ENCODE peak calls at places on chromosomes 16 and 17, in seven cellular contexts. N is ovary, S is H1, P is A549, U is suprapubic skin, T is transverse colon, C is tibial nerve. M is an unnamed sample.

GRCh38 chr16:79088971-79089370 is 511.6 kb downstream of the MAF start:
- DNase-seq in P (no peak), N (no peak), C (no peak), S (no peak), T (no peak), U (no peak), M (no peak)

GRCh38 chr17:49557204-49558024 is 18.3 kb upstream of the NXPH3 start:
- DNase-seq in C (no peak), U (peak; percentile 56), T (no peak), P (peak; percentile 81), N (no peak), S (peak; percentile 59), M (no peak)

GRCh38 chr16:87963400-87963799 is 12.2 kb downstream of the BANP start:
- DNase-seq in N (no peak), P (no peak), S (no peak), T (no peak), U (no peak), C (no peak), M (no peak)

GRCh38 chr17:30970757-30971567 is at the start of gene RNF135:
- DNase-seq in N (peak; percentile 75), S (peak; percentile 85), T (peak; percentile 88), C (peak; percentile 79), P (peak; percentile 95), U (peak; percentile 87), M (peak; percentile 95)

GRCh38 chr16:27925612-27926011 is 137.9 kb downstream of the GSG1L start:
- DNase-seq in U (no peak), S (no peak), T (no peak), N (no peak), P (no peak), C (no peak), M (no peak)

GRCh38 chr17:39677581-39678339 is 9.5 kb downstream of the PNMT start:
- DNase-seq in C (no peak), P (no peak), S (no peak), U (peak; percentile 48), T (no peak), N (no peak), M (no peak)

GRCh38 chr17:20225162-20226115 is 216.3 kb downstream of the SPECC1 start:
- DNase-seq in C (no peak), N (no peak), P (peak; percentile 25), U (no peak), T (no peak), S (peak; percentile 48), M (no peak)

GRCh38 chr17:7592422-7593021 is 2.6 kb upstream of the SOX15 start:
- DNase-seq in S (no peak), N (no peak), U (no peak), C (no peak), T (no peak), P (no peak), M (peak; percentile 78)

GRCh38 chr17:74778960-74779359 is 2.8 kb upstream of the NAT9 start:
- DNase-seq in N (no peak), S (no peak), T (no peak), C (no peak), P (no peak), U (no peak), M (no peak)

GRCh38 chr16:21224800-21225199 is 8.7 kb upstream of the ANKS4B start:
- DNase-seq in S (no peak), N (no peak), U (no peak), C (no peak), P (no peak), T (no peak), M (no peak)

GRCh38 chr16:75529959-75530358 is 5.9 kb downstream of the CHST5 start:
- DNase-seq in C (no peak), U (no peak), P (no peak), N (no peak), T (no peak), S (no peak), M (no peak)

GRCh38 chr17:15261818-15262290 is 3.3 kb downstream of the PMP22 start:
- DNase-seq in S (peak; percentile 48), P (peak; percentile 61), U (no peak), T (peak; percentile 20), C (no peak), N (peak; percentile 41), M (no peak)

GRCh38 chr17:26766743-26767142 is 527.2 kb upstream of the WSB1 start:
- DNase-seq in S (no peak), U (no peak), N (no peak), P (no peak), C (no peak), T (no peak), M (peak; percentile 44)

GRCh38 chr16:56336071-56336688 is 89.2 kb downstream of the AMFR start:
- DNase-seq in U (no peak), T (no peak), C (no peak), P (no peak), N (no peak), S (no peak), M (no peak)

DNA sequence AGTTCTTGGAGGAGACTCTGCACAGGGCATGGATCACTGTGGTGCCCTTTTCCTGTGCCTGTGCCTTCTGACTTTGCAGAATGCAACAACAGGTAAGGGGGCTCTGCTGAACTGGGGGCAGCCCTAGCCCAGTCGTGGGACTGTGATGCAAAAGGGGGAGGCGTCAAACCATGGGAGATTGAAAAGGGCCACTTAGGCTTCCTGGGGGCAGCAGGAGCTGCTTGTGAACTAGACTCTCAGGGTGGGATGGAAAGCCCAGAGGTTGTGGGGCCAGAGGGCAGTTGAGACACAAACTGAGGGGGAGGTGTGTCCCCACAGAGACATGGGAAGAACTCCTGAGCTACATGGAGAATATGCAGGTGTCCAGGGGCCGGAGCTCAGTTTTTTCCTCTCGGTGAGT is 19.6 kb downstream of the ADGRG5 start:
- DNase-seq in N (no peak), T (no peak), P (no peak), S (no peak), U (no peak), C (no peak), M (no peak)
- TF ChIP-seq CTCF in N (no peak), T (no peak), P (no peak), S (no peak), U (no peak), C (no peak), M (no peak)

GRCh38 chr17:80666867-80667266 is 122.2 kb downstream of the RPTOR start:
- DNase-seq in C (no peak), S (no peak), U (no peak), P (no peak), N (no peak), T (no peak), M (no peak)

GRCh38 chr17:80663783-80664206 is 119.2 kb downstream of the RPTOR start:
- DNase-seq in C (no peak), T (peak; percentile 20), N (peak; percentile 60), U (no peak), P (no peak), S (no peak), M (peak; percentile 79)

GRCh38 chr17:80667462-80668277 is 123.0 kb downstream of the RPTOR start:
- DNase-seq in S (no peak), U (no peak), N (no peak), T (no peak), P (no peak), C (no peak), M (no peak)

GRCh38 chr17:80664217-80664780 is 119.7 kb downstream of the RPTOR start:
- DNase-seq in T (no peak), S (no peak), C (no peak), U (no peak), P (no peak), N (no peak), M (peak; percentile 59)

DNA sequence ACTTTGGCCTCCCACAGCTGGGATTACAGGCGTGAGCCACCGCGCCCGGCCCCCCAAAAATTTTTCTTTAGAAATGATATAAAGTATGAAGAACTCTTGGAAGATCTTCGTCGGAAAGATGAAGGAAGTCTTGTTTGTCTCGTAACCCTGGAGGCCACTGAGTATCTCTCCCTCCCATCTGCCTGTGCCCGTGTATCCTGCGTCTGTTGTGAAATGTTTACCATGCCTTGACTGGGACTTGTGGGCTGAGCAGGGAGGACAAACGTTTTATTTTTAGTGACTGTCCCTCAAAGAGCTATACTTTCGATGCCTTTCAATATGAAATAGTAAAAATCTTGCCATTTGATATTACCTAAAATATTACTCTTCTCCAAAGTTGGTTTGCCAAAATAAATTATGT is 121.2 kb downstream of the RPTOR start:
- DNase-seq in C (no peak), P (no peak), T (no peak), S (no peak), N (no peak), U (no peak), M (no peak)
- TF ChIP-seq EP300 in C (no peak), P (no peak), T (no peak), S (no peak), N (no peak), U (no peak), M (no peak)

DNA sequence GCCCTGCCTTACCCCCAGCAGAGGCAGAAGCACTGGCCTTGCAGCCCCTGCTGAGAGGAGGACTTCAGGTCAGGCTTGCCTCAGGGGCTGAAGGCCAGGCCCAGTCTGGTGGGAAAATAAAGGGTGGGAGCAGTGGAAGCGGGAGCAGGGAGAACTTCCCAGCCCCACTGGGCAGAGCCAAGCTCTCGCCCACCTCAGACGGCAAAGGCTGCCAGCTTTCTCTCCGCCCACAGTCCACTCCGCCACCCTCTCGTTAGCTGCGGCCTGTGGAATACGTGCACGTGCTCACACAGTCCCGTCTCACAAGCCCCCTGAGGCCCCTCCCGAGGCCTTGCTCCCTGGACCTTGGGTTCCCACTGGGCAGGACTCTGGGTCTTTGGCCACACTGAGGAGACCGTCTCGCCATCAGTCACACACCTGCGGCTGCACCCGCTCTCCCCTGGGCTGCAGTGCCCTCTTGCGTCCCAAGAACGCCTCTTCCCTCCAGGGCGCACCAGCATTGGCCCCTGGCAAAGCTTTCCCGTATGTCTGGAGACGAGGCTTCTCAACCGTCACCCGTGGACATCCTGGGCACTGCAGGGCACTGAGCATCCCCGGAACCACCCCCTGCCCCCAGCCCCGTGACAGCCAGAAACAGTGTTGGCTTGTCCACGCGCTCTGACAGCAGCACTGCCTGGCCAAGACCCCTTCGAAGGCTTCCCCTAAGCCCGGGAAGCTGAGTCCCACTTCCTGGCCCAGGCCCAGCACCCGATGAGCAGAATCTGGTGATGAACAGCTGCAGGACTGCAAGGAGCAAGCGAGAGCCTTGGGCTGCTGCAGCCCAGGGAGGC is 8.3 kb downstream of the MRPL28 start:
- DNase-seq in T (peak; percentile 84), N (peak; percentile 65), C (peak; percentile 55), S (peak; percentile 85), U (no peak), P (peak; percentile 89), M (peak; percentile 87)
- TF ChIP-seq CTCF in T (peak; percentile 79), N (no peak), C (peak; percentile 68), S (peak; percentile 92), U (peak; percentile 74), P (peak; percentile 88), M (peak; percentile 89)

DNA sequence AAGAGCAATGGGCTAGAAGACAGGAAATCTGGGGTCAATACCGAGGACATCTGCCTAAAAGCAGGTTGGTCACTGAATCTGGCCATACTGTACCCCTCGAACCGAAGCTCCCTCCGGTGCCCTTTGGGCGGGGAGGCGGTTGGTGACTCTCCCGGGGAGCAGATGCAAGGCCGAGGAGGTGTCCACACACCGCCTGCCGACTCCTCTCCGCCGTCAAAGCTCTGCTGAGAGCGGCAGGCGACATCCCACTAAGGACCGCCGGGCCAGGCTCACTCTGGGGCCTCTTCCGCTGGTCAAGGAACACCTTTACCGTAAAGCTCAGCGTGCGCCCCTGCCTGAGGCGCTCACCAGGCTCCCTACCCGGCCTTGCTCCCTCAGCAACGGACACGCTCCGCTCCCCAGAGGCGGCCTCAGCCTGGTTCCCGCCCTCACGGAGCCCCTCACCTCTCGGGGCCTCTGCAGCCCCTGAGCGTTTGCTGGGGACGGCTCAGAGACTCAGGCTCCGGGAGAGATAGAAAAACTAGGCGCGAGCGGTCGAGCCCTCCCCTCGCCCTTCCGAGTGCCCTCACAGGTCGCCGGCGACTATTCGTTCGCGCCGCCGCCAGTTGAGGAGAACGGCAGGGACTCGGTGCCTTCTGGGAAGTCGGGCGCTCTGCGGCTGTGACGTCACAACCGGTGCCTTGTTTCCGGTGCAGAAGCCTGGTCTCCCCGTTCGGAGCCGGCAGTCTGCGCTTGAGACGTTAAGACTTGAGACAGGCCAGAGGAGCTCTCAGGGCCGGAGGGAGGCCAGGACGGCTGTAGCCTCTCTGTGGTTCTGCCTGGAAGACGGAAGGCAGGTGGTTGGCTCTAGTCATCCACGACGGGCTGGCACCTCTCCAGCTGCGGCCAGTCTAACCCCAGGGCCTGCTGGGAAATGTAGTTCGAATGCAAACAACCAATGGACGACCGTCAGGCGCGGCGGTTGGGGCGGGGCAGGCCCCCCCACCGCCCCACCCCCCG is at the start of gene ZNF200:
- DNase-seq in U (peak; percentile 97), P (peak; percentile 97), T (peak; percentile 97), N (peak; percentile 97), S (peak; percentile 95), C (peak; percentile 92), M (peak; percentile 96)
- TF ChIP-seq EP300 in U (no peak), P (no peak), T (no peak), N (no peak), S (no peak), C (peak; percentile 87), M (no peak)

M was measured in upper lobe of left lung.